ENCODE peak calls at places on chromosomes 4 and X, in ten cellular contexts. R is fibroblast of lung; K is neural progenitor cell; N is thoracic aorta; Y is heart left ventricle; F is right lobe of liver; X is GM23338; H is CD4-positive, CD25-positive, alpha-beta regulatory T cell; U is GM23248; L is psoas muscle. M is an unnamed sample.
A peak's percentile ranks its signal among the peaks of the same experiment; 100 is the strongest.

GRCh38 chrX:17412692-17413091 is 37.7 kb downstream of the NHS start:
- DNase-seq in N (no peak), F (no peak), K (no peak), R (peak; percentile 80), X (no peak), H (no peak), L (no peak), Y (no peak), U (peak; percentile 81), M (no peak)

GRCh38 chrX:137234651-137235402 is 201.0 kb upstream of the GPR101 start:
- DNase-seq in L (no peak), K (no peak), U (no peak), N (no peak), H (no peak), X (no peak), F (no peak), Y (no peak), R (no peak), M (no peak)

GRCh38 chr4:4919926-4920325 is 60.5 kb downstream of the MSX1 start:
- DNase-seq in F (no peak), K (no peak), N (no peak), H (no peak), U (peak; percentile 91), Y (no peak), L (peak; percentile 54), X (no peak), R (no peak), M (no peak)

GRCh38 chrX:13090261-13091110 is 46.1 kb upstream of the FAM9C start:
- DNase-seq in L (no peak), X (no peak), K (no peak), U (no peak), N (no peak), F (no peak), H (no peak), R (peak; percentile 80), Y (no peak), M (no peak)

GRCh38 chr4:75370582-75370981 is 143.6 kb downstream of the RCHY1 start:
- DNase-seq in L (no peak), X (no peak), U (no peak), N (no peak), H (no peak), K (no peak), R (no peak), Y (no peak), F (no peak), M (no peak)

GRCh38 chrX:151697537-151697936 is 2.3 kb downstream of the PRRG3 start:
- DNase-seq in X (no peak), H (no peak), R (no peak), L (peak; percentile 30), U (peak; percentile 92), N (no peak), Y (no peak), F (no peak), K (no peak), M (no peak)

GRCh38 chr4:15078682-15079642 is 76.7 kb downstream of the CPEB2 start:
- DNase-seq in U (peak; percentile 71), L (no peak), K (no peak), Y (no peak), F (no peak), R (peak; percentile 95), X (no peak), H (no peak), N (no peak), M (no peak)

GRCh38 chr4:152939655-152940054 is 3.5 kb downstream of the FHDC1 start:
- DNase-seq in X (no peak), U (no peak), K (peak; percentile 33), H (no peak), L (no peak), N (no peak), R (no peak), F (no peak), Y (no peak), M (no peak)

GRCh38 chrX:110081740-110082139 is 78.8 kb downstream of the TMEM164 start:
- DNase-seq in F (no peak), R (peak; percentile 66), H (no peak), L (peak; percentile 18), N (no peak), Y (no peak), U (no peak), K (no peak), X (no peak), M (peak; percentile 56)

DNA sequence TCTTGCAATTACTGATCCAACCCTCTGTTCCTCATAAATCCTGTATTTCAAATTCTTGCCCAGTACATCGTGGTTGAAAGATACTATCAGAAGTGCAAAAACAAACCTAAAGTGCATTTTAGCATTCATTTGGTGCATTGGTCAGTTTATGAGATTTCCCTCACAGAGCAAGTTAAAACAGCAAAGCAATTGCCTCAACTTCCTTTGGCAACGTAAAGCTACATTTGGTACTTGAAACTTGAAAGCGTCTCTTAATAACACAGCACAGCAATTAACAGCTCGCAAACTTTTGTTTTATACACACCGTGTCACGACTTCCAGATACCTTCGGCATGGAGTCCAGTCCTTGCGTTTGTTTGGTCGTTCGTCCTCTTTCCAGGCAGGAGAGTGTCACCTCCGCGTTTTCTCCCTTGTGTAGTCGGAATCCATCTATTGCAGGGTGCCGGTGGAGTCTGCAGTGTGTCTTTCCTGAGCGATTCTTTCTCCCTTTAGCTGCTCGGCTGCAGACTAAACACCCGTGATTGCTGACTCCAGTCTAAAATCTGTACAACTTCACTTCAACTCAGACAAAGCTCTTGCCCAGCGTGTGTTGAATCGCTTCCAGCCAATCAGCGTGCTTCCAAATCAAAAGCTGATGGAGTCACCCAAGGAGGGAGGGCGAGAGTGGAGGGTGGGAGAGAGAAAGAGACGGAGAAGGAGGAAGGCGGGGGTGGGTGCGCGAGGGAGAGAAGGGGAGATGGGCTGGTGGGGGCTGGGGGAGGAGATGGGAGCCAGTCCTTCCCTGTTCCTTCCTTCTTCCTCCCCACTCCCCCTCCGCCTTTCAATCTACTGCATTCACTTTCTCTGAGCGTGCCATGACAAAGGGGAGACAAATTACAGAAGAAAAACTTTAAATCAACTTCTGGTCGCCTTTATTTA is at the start of gene PCDH18:
- DNase-seq in N (peak; percentile 85), X (peak; percentile 93), Y (peak; percentile 83), F (peak; percentile 54), K (peak; percentile 95), H (no peak), R (peak; percentile 99), U (peak; percentile 96), L (peak; percentile 84), M (peak; percentile 85)
- H3K4me1 ChIP-seq in N (peaks cover 29% of the 10 kb centered on the region), X (peaks cover 58% of the 10 kb centered on the region), Y (no peaks in the 10 kb centered on the region), F (no peaks in the 10 kb centered on the region), K (peaks cover 59% of the 10 kb centered on the region), H (no peaks in the 10 kb centered on the region), R (peaks cover 4% of the 10 kb centered on the region), U (peaks cover 23% of the 10 kb centered on the region), L (peaks cover 4% of the 10 kb centered on the region), M (peaks cover 12% of the 10 kb centered on the region)

GRCh38 chr4:186809070-186809469 is 85.4 kb upstream of the FAT1 start:
- DNase-seq in U (no peak), R (no peak), L (no peak), F (no peak), K (no peak), N (no peak), H (no peak), X (no peak), Y (no peak), M (no peak)

GRCh38 chr4:186808635-186809018 is 85.0 kb upstream of the FAT1 start:
- DNase-seq in N (no peak), H (no peak), L (no peak), K (no peak), R (peak; percentile 53), U (peak; percentile 94), Y (no peak), X (no peak), F (no peak), M (no peak)

GRCh38 chr4:186806679-186807078 is 83.0 kb upstream of the FAT1 start:
- DNase-seq in N (no peak), X (no peak), U (no peak), R (no peak), H (no peak), Y (no peak), K (no peak), L (no peak), F (no peak), M (no peak)

GRCh38 chr4:186807131-186807530 is 83.5 kb upstream of the FAT1 start:
- DNase-seq in Y (no peak), L (no peak), N (no peak), H (no peak), F (no peak), X (no peak), R (no peak), K (no peak), U (peak; percentile 35), M (no peak)

GRCh38 chr4:186807809-186808634 is 84.4 kb upstream of the FAT1 start:
- DNase-seq in Y (no peak), H (no peak), N (no peak), L (no peak), X (no peak), U (peak; percentile 66), F (no peak), K (no peak), R (no peak), M (no peak)
- H3K27ac ChIP-seq in Y (no peak overlapping the region), H (no peak overlapping the region), N (no peak overlapping the region), L (no peak overlapping the region), X (no peak overlapping the region), U (peak overlapping the region; percentile 75), F (no peak overlapping the region), K (no peak overlapping the region), R (no peak overlapping the region), M (no peak overlapping the region)

DNA sequence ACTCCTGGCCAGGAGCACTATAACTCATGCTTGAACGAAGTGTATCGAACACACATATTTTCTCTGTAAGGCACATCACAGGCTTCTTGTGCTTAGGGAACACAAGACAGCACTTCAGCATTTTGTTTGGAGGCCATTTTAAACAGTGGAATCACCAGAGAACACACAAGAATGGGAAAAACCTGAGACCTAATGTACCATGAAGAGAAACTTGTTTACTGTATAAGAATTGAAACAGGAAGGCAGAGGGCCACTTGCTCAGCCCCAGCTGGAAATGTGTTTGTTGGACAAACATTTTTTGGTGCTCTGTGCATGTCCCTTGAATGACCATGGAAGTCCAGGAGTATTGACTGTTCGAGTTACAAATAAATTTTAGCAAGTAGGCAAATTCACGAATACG is 47.5 kb downstream of the RAPGEF2 start:
- DNase-seq in U (no peak), H (no peak), K (no peak), N (no peak), Y (no peak), L (no peak), F (no peak), X (no peak), R (no peak), M (no peak)
- H3K4me1 ChIP-seq in U (no peaks in the 10 kb centered on the region), H (no peaks in the 10 kb centered on the region), K (peaks cover 19% of the 10 kb centered on the region), N (peaks cover 56% of the 10 kb centered on the region), Y (peaks cover 89% of the 10 kb centered on the region), L (peaks cover 71% of the 10 kb centered on the region), F (peaks cover 24% of the 10 kb centered on the region), X (peaks cover 26% of the 10 kb centered on the region), R (peaks cover 5% of the 10 kb centered on the region), M (peaks cover 98% of the 10 kb centered on the region)

DNA sequence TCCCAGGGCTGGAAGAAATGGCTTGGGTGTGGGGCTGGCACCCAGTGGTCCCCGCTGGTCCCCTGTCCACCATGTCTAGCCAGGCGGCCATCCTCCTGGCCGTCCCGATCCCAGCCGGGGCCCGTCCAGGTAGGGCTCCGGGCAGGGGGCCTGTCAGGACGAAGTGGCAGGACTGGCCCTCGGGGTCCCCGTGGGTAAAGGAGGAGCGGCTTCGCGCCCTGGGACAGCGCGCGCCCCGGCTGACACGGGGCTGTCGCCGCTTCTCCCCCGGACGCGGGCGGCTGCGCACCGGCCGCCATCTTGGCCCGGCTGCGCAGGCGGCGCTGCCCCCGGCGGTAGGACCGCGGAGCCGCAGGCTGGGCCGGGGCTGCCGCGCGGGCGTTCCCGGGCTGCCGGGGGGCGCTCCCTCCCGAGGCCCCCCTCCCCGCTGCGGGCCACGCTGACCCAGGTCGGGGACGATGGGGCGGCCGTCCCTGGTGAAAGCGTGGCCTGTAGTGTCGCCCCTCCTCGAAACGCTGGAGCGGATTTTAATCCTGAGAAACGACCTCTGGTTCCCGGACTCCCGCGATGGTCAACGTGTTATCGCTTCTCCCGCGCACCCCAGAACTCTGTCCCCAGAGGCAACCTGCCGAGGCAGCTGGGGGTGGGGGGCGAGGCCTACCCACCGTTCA is 60.4 kb upstream of the BCOR start:
- DNase-seq in L (no peak), Y (peak; percentile 63), H (no peak), U (peak; percentile 62), N (no peak), K (peak; percentile 83), R (no peak), X (peak; percentile 64), F (peak; percentile 59), M (no peak)
- H3K27ac ChIP-seq in L (peak overlapping the region; percentile 78), Y (peak overlapping the region; percentile 79), H (no peak overlapping the region), U (no peak overlapping the region), N (peak overlapping the region; percentile 22), K (no peak overlapping the region), R (no peak overlapping the region), X (peak overlapping the region; percentile 98), F (peak overlapping the region; percentile 86), M (peak overlapping the region; percentile 81)

M was measured in left ventricle myocardium inferior.